ENCODE peak calls at places on chromosomes 12 and 14, in four cellular contexts. B, S, G and P are unnamed samples.

GRCh38 chr14:30006695-30007094 is 79.0 kb upstream of the PRKD1 start:
- DNase-seq in G (no peak), B (no peak), S (no peak), P (no peak)

GRCh38 chr12:57242691-57243454 is 8.1 kb downstream of the STAC3 start:
- DNase-seq in G (peak; percentile 99), B (no peak), S (peak; percentile 96), P (no peak)

GRCh38 chr14:101499080-101499479 is 62.2 kb upstream of the DIO3 start:
- DNase-seq in B (no peak), G (no peak), S (no peak), P (no peak)

GRCh38 chr14:101480747-101481530 is 80.4 kb upstream of the DIO3 start:
- DNase-seq in B (peak; percentile 35), S (no peak), G (peak; percentile 39), P (no peak)

GRCh38 chr14:92494512-92494911 is 19.1 kb upstream of the RIN3 start:
- DNase-seq in B (no peak), S (no peak), G (no peak), P (no peak)

GRCh38 chr12:38507839-38508238 is 191.3 kb downstream of the ALG10B start:
- DNase-seq in G (no peak), B (no peak), S (no peak), P (no peak)

GRCh38 chr12:78802593-78802992 is 62.0 kb upstream of the SYT1 start:
- DNase-seq in S (peak; percentile 8), B (peak; percentile 16), G (no peak), P (no peak)

GRCh38 chr12:53258541-53259539 is 9.3 kb upstream of the ESPL1 start:
- DNase-seq in G (no peak), S (no peak), B (no peak), P (no peak)

GRCh38 chr12:103769240-103769945 is 71.6 kb downstream of the NT5DC3 start:
- DNase-seq in S (peak; percentile 27), G (peak; percentile 78), B (no peak), P (no peak)

GRCh38 chr12:109844983-109845841 is 12.0 kb upstream of the TRPV4 start:
- DNase-seq in G (peak; percentile 99), B (no peak), S (peak; percentile 89), P (no peak)

GRCh38 chr12:69998922-69999321 is 173.9 kb downstream of the MYRFL start:
- DNase-seq in S (no peak), B (no peak), G (no peak), P (no peak)

GRCh38 chr12:96036765-96037455 is 1.5 kb upstream of the LTA4H start:
- DNase-seq in S (no peak), B (no peak), G (no peak), P (no peak)

GRCh38 chr14:54299393-54300363 is 97.1 kb upstream of the CDKN3 start:
- DNase-seq in B (no peak), S (no peak), G (no peak), P (no peak)

GRCh38 chr14:24251880-24252288 is 9.5 kb upstream of the TINF2 start:
- DNase-seq in S (peak; percentile 36), G (peak; percentile 59), B (no peak), P (no peak)

GRCh38 chr14:35386673-35387125 is 17.9 kb downstream of the NFKBIA start:
- DNase-seq in B (no peak), G (peak; percentile 62), S (no peak), P (no peak)

GRCh38 chr12:19201653-19202052 is 72.1 kb downstream of the PLEKHA5 start:
- DNase-seq in B (no peak), G (no peak), S (no peak), P (peak; percentile 78)

GRCh38 chr12:19200261-19200660 is 70.7 kb downstream of the PLEKHA5 start:
- DNase-seq in S (no peak), G (no peak), B (no peak), P (no peak)

GRCh38 chr12:6181166-6181565 is 19.0 kb upstream of the CD9 start:
- DNase-seq in G (no peak), S (no peak), B (no peak), P (no peak)

GRCh38 chr12:112843272-112843671 is 51.7 kb downstream of the RPH3A start:
- DNase-seq in B (no peak), G (peak; percentile 88), S (no peak), P (no peak)

GRCh38 chr14:75046899-75047298 is 4.4 kb downstream of the MLH3 start:
- DNase-seq in B (no peak), S (no peak), G (no peak), P (no peak)

GRCh38 chr14:93533864-93534263 is 103.1 kb downstream of the UNC79 start:
- DNase-seq in G (no peak), S (no peak), B (no peak), P (no peak)

GRCh38 chr14:99426796-99427346 is 53.8 kb downstream of the SETD3 start:
- DNase-seq in B (peak; percentile 55), G (no peak), S (no peak), P (no peak)

GRCh38 chr12:78338054-78338785 is 507.5 kb downstream of the NAV3 start:
- DNase-seq in B (no peak), G (no peak), S (no peak), P (no peak)

GRCh38 chr14:51302319-51303030 is 62.4 kb downstream of the TMX1 start:
- DNase-seq in G (no peak), B (no peak), S (no peak), P (no peak)

GRCh38 chr12:120982659-120983058 is 4.3 kb downstream of the HNF1A start:
- DNase-seq in S (no peak), G (no peak), B (no peak), P (no peak)

GRCh38 chr12:21538259-21538658 is 12.2 kb downstream of the SPX start:
- DNase-seq in B (no peak), S (no peak), G (no peak), P (no peak)

GRCh38 chr14:104199266-104199665 is 60.9 kb downstream of the KIF26A start:
- DNase-seq in B (no peak), G (no peak), S (no peak), P (no peak)
- H3K27me3 ChIP-seq in B (peaks cover 24% of the 10 kb centered on the region), G (peaks cover 3% of the 10 kb centered on the region), S (no peaks in the 10 kb centered on the region), P (no peaks in the 10 kb centered on the region)

GRCh38 chr14:102523200-102524025 is 13.8 kb upstream of the ANKRD9 start:
- DNase-seq in S (peak; percentile 61), G (no peak), B (no peak), P (no peak)
- H3K4me3 ChIP-seq in S (peak overlapping the region; percentile 62), G (no peak overlapping the region), B (no peak overlapping the region), P (no peak overlapping the region)

DNA sequence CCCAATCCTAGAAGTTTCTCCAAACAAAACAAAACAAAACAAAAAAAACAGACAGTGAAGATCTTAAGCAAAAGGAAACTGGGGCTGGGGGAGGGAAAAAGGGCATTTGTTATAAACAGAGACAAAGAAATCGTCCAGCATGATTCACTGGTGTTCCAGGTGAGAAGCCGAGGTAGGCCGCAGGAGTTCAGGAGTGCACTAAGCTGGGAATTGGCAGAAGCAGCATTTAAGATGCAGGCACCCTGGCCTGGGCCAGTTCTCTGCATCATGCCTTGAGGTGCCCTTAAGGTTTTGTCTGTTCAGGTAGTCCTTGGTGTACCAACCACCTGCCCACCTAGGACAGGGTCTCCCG is 11.2 kb downstream of the TBX3 start:
- DNase-seq in G (no peak), B (no peak), S (peak; percentile 50), P (no peak)
- H3K27me3 ChIP-seq in G (peaks cover 91% of the 10 kb centered on the region), B (peaks cover 18% of the 10 kb centered on the region), S (peaks cover 97% of the 10 kb centered on the region), P (no peaks in the 10 kb centered on the region)

GRCh38 chr14:36660736-36661505 is 739 bp upstream of the PAX9 start:
- DNase-seq in S (peak; percentile 37), B (no peak), G (no peak), P (no peak)
- H3K4me3 ChIP-seq in S (peak overlapping the region; percentile 56), B (no peak overlapping the region), G (peak overlapping the region; percentile 79), P (no peak overlapping the region)

DNA sequence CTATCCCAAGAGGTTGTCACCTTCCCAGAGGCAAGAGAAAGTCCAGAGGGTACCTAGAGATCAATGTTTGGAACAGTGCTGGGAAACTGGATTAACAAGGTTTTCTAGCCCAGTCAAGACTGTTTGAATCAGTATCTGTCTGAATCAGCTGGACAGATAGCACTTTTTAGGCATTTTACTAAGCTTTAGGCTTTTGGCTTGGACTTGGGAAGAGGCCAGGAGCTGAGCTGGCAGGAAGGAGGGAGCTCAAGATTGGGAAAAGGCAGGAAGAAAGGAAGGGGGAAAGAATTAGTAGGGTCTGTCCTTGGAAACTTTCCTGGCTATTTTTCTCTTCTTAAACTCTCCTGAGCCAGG is 8.3 kb downstream of the IKZF4 start:
- DNase-seq in G (no peak), B (no peak), S (no peak), P (no peak)
- H3K27me3 ChIP-seq in G (no peaks in the 10 kb centered on the region), B (no peaks in the 10 kb centered on the region), S (no peaks in the 10 kb centered on the region), P (no peaks in the 10 kb centered on the region)

DNA sequence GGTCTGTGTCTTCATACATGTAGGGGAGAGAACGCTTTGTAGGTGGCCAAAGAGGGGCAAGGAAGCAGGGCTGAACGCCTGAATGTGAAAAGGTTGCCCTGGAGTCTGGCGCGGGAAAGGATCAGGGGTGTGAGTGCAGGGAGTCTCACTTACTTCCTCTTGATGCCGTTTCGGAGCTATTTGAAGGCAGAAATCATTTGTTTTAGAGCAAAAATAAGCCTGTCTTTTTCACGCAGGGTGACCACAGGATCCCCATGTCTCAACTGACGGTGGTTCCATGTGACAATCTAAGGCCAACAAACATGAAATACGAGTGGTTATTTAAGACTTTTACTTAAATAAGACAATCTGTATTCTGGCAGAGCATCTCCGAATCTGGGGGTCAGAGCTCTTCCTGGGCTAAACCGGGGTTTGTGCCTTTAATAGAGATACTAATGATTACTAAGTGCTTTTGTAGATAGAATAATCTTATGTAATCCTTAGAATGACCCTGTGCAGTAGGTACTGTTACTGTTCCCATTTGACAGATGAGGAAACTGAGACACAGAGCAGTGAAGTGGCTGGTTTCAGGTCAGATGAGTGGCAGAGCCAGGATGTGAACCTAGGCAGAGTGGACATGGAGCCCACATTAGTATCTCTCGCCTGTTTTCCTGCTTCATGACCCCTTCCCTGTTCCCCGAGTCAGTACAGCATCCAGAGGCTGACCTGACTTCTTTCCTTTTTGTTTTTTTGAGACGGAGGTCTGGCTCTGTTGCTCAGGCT is 1.9 kb downstream of the BRI3BP start:
- DNase-seq in S (peak; percentile 40), G (peak; percentile 76), B (no peak), P (no peak)
- H3K4me3 ChIP-seq in S (peak overlapping the region; percentile 71), G (peak overlapping the region; percentile 87), B (peak overlapping the region; percentile 67), P (no peak overlapping the region)

DNA sequence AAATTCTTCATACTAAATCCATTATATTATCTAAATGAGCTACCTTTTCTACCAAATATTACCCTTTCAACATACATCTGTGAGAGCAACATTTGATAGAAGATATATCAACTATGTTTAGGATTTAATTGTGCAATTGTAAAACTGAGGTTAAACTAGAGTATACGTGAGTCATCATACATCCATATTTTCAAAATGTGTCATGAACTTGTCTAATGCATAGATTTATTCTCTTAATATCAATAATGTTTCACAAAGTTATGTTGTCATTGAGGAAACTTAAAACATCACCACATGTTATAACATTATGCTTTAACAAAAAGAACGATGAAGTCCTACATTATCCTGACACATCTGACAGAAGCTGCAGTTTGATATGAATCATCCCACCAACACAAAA is 645.5 kb upstream of the NOVA1 start:
- DNase-seq in B (no peak), S (no peak), G (no peak), P (no peak)
- H3K27me3 ChIP-seq in B (no peaks in the 10 kb centered on the region), S (no peaks in the 10 kb centered on the region), G (no peaks in the 10 kb centered on the region), P (no peaks in the 10 kb centered on the region)

DNA sequence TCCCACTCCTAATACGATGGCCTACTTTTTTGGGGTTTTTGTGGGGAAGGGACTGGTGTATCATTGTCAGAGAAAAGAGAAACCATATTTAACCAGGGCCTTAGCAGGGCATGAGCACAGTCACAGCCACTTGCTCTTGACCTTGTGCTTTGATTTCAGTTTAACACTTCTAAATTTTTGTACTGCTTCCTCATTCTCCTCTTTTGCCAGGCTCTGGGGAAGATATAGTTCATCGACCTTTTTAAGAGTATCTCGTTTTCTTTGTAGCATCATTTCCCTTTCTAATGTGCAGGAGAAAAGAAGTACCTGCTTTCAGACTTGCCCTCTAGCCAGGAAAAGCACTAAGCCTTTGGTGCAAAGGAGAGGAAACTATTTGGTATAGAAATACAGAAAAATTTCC is 2.2 kb downstream of the ZBTB1 start:
- DNase-seq in S (no peak), B (no peak), G (no peak), P (no peak)
- H3K4me3 ChIP-seq in S (peak overlapping the region; percentile 76), B (peak overlapping the region; percentile 11), G (peak overlapping the region; percentile 93), P (peak overlapping the region; percentile 18)